ENCODE peak calls at places on chromosomes 13 and 19, in four cellular contexts. One of them, this sample, is unnamed.

GRCh38 chr19:11421607-11422098 is 2.5 kb upstream of the RGL3 start:
- DNase-seq in esophagus squamous epithelium: no peak
- DNase-seq in CD8-positive, alpha-beta T cell: no peak
- DNase-seq in GM23338: peak; percentile 94
- DNase-seq in this sample: peak; percentile 98

GRCh38 chr19:38374332-38375097 is at the start of gene PSMD8:
- DNase-seq in CD8-positive, alpha-beta T cell: peak; percentile 98
- DNase-seq in esophagus squamous epithelium: peak; percentile 97
- DNase-seq in GM23338: peak; percentile 100
- DNase-seq in this sample: peak; percentile 99

GRCh38 chr13:50999641-51000040 is 90.0 kb downstream of the RNASEH2B start:
- DNase-seq in esophagus squamous epithelium: no peak
- DNase-seq in CD8-positive, alpha-beta T cell: no peak
- DNase-seq in GM23338: no peak
- DNase-seq in this sample: no peak

GRCh38 chr13:98752111-98752941 is at the start of gene SLC15A1:
- DNase-seq in CD8-positive, alpha-beta T cell: no peak
- DNase-seq in GM23338: peak; percentile 66
- DNase-seq in esophagus squamous epithelium: no peak
- DNase-seq in this sample: peak; percentile 78

GRCh38 chr19:5154129-5154798 is 185.4 kb downstream of the KDM4B start:
- DNase-seq in CD8-positive, alpha-beta T cell: no peak
- DNase-seq in esophagus squamous epithelium: no peak
- DNase-seq in GM23338: peak; percentile 81
- DNase-seq in this sample: peak; percentile 91

GRCh38 chr13:66048888-66049287 is 1181.2 kb downstream of the PCDH9 start:
- DNase-seq in esophagus squamous epithelium: no peak
- DNase-seq in CD8-positive, alpha-beta T cell: no peak
- DNase-seq in GM23338: no peak
- DNase-seq in this sample: no peak

GRCh38 chr19:4868286-4868834 is 893 bp upstream of the PLIN3 start:
- DNase-seq in esophagus squamous epithelium: no peak
- DNase-seq in GM23338: no peak
- DNase-seq in CD8-positive, alpha-beta T cell: no peak
- DNase-seq in this sample: no peak

GRCh38 chr19:35754365-35755139 is 2.3 kb downstream of the HSPB6 start:
- DNase-seq in GM23338: no peak
- DNase-seq in esophagus squamous epithelium: no peak
- DNase-seq in CD8-positive, alpha-beta T cell: no peak
- DNase-seq in this sample: no peak

GRCh38 chr19:47006496-47006895 is 13.1 kb upstream of the NPAS1 start:
- DNase-seq in GM23338: peak; percentile 38
- DNase-seq in esophagus squamous epithelium: no peak
- DNase-seq in CD8-positive, alpha-beta T cell: no peak
- DNase-seq in this sample: peak; percentile 43

GRCh38 chr13:78660130-78660857 is 1.3 kb upstream of the OBI1 start:
- DNase-seq in GM23338: peak; percentile 81
- DNase-seq in CD8-positive, alpha-beta T cell: peak; percentile 52
- DNase-seq in esophagus squamous epithelium: no peak
- DNase-seq in this sample: peak; percentile 68

GRCh38 chr13:73708393-73708985 is 425.7 kb downstream of the KLF12 start:
- DNase-seq in esophagus squamous epithelium: no peak
- DNase-seq in GM23338: peak; percentile 83
- DNase-seq in CD8-positive, alpha-beta T cell: peak; percentile 52
- DNase-seq in this sample: peak; percentile 69

GRCh38 chr19:45340899-45341453 is 426 bp downstream of the KLC3 start:
- DNase-seq in GM23338: peak; percentile 56
- DNase-seq in CD8-positive, alpha-beta T cell: no peak
- DNase-seq in esophagus squamous epithelium: no peak
- DNase-seq in this sample: peak; percentile 81

GRCh38 chr13:42495751-42496150 is 78.2 kb upstream of the TNFSF11 start:
- DNase-seq in CD8-positive, alpha-beta T cell: no peak
- DNase-seq in GM23338: no peak
- DNase-seq in esophagus squamous epithelium: no peak
- DNase-seq in this sample: no peak

GRCh38 chr19:57096640-57097361 is 23.0 kb upstream of the USP29 start:
- DNase-seq in GM23338: no peak
- DNase-seq in esophagus squamous epithelium: no peak
- DNase-seq in CD8-positive, alpha-beta T cell: no peak
- DNase-seq in this sample: no peak

GRCh38 chr19:54188224-54188871 is 1.0 kb downstream of the MBOAT7 start:
- DNase-seq in CD8-positive, alpha-beta T cell: no peak
- DNase-seq in esophagus squamous epithelium: no peak
- DNase-seq in GM23338: peak; percentile 45
- DNase-seq in this sample: peak; percentile 62
- H3K4me3 ChIP-seq in CD8-positive, alpha-beta T cell: no peak overlapping the region
- H3K4me3 ChIP-seq in esophagus squamous epithelium: peak overlapping the region; percentile 75
- H3K4me3 ChIP-seq in GM23338: peak overlapping the region; percentile 56
- H3K4me3 ChIP-seq in this sample: peak overlapping the region; percentile 87

DNA sequence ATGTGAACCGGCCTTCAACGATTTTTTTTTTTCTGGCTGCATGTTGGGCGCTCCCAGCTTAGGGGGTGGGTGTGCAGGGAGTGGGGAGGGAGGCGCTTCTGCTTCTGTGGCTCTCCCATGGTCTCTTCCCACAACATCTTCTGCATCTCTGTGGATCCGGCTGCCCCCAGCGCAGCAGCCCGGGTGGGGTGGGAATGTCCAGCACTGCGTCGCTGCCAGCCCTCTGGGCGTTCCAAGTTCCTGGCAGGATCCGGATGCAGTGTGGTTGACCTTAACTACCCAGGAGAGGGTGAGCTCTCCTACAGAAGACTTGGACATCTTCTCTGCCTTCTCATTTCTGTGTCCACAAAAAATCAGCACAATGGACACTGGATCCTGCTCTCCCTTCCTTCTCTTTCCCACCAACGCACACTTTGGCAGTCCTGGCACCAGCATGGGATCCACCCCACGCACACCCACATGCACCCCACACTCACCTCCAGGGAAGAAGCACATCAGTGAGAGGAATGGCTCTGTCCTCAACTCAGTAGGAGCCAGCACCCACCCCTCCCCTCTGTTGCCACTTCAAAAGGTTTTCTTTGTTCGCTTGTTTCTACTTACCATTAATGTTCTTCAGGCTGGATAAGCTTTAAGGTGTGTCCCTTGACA is 177.3 kb downstream of the COL4A1 start:
- DNase-seq in esophagus squamous epithelium: no peak
- DNase-seq in CD8-positive, alpha-beta T cell: no peak
- DNase-seq in GM23338: no peak
- DNase-seq in this sample: no peak
- H3K4me1 ChIP-seq in esophagus squamous epithelium: peaks cover 29% of the 10 kb centered on the region
- H3K4me1 ChIP-seq in CD8-positive, alpha-beta T cell: no peaks in the 10 kb centered on the region
- H3K4me1 ChIP-seq in GM23338: peaks cover 23% of the 10 kb centered on the region
- H3K4me1 ChIP-seq in this sample: peaks cover 7% of the 10 kb centered on the region

GRCh38 chr19:41551212-41551610 is 24.8 kb upstream of the CEACAM21 start:
- DNase-seq in GM23338: no peak
- DNase-seq in CD8-positive, alpha-beta T cell: no peak
- DNase-seq in esophagus squamous epithelium: no peak
- DNase-seq in this sample: no peak

GRCh38 chr19:41553804-41554203 is 22.2 kb upstream of the CEACAM21 start:
- DNase-seq in CD8-positive, alpha-beta T cell: no peak
- DNase-seq in GM23338: no peak
- DNase-seq in esophagus squamous epithelium: no peak
- DNase-seq in this sample: no peak

GRCh38 chr19:41554902-41555301 is 21.1 kb upstream of the CEACAM21 start:
- DNase-seq in esophagus squamous epithelium: no peak
- DNase-seq in GM23338: no peak
- DNase-seq in CD8-positive, alpha-beta T cell: no peak
- DNase-seq in this sample: no peak

GRCh38 chr19:41551711-41552110 is 24.3 kb upstream of the CEACAM21 start:
- DNase-seq in GM23338: no peak
- DNase-seq in esophagus squamous epithelium: no peak
- DNase-seq in CD8-positive, alpha-beta T cell: no peak
- DNase-seq in this sample: no peak

GRCh38 chr19:41552558-41552957 is 23.4 kb upstream of the CEACAM21 start:
- DNase-seq in esophagus squamous epithelium: no peak
- DNase-seq in CD8-positive, alpha-beta T cell: no peak
- DNase-seq in GM23338: no peak
- DNase-seq in this sample: no peak
- H3K4me3 ChIP-seq in esophagus squamous epithelium: no peak overlapping the region
- H3K4me3 ChIP-seq in CD8-positive, alpha-beta T cell: peak overlapping the region; percentile 67
- H3K4me3 ChIP-seq in GM23338: no peak overlapping the region
- H3K4me3 ChIP-seq in this sample: no peak overlapping the region

DNA sequence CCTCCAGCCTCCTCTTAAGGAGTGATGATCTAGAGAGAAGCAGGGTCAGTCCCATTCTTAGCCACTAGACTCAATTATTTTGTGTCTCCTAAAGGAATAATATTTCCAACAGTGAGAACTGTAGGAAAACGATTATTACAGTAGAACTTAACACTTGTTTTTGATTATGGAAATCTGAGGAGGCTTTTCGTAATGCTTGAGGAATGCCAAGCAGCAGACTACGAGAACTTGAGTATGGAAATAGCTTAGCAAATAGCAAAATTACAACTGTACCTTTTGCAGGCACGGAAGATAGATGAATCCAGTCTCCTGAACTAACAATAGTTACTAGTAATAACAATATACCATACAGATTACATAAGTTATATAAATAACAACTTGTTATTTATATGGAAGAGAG is 12.2 kb downstream of the BRD4 start:
- DNase-seq in esophagus squamous epithelium: no peak
- DNase-seq in CD8-positive, alpha-beta T cell: no peak
- DNase-seq in GM23338: no peak
- DNase-seq in this sample: no peak
- H3K4me1 ChIP-seq in esophagus squamous epithelium: peaks cover 99% of the 10 kb centered on the region
- H3K4me1 ChIP-seq in CD8-positive, alpha-beta T cell: peaks cover 90% of the 10 kb centered on the region
- H3K4me1 ChIP-seq in GM23338: peaks cover 31% of the 10 kb centered on the region
- H3K4me1 ChIP-seq in this sample: peaks cover 14% of the 10 kb centered on the region

DNA sequence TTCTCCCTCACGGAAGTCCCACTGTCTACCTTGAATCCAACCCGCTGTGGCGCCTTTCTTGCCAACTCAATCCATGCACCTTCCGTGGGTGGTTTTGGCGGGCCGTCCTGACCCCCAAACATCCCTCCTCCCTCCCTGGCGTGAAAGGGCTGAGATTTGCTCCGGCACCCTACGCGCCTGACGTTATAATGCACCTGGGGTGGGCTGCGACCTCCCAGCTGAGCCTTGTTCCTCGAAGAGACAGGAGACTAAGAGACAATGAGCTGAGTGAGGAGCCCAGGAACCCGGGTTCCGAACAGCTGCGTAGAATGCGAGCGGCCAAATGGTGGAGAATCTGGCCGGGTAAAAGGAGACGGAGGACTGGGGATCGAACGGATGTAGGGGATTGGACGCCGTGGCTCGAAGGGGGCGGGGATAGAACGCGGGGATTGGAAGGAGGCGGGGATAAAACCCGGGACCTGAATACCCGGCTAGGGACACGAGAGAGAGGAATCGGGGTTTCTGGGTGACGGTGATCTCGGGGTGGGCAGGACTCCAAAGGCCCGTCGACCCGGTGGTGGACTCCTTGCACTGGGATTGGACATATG is at the start of gene CPT1C:
- DNase-seq in esophagus squamous epithelium: no peak
- DNase-seq in CD8-positive, alpha-beta T cell: peak; percentile 69
- DNase-seq in GM23338: peak; percentile 97
- DNase-seq in this sample: peak; percentile 96
- H3K4me3 ChIP-seq in esophagus squamous epithelium: peak within 1 kb of the TSS; percentile 51
- H3K4me3 ChIP-seq in CD8-positive, alpha-beta T cell: peak within 1 kb of the TSS; percentile 38
- H3K4me3 ChIP-seq in GM23338: peak within 1 kb of the TSS; percentile 97
- H3K4me3 ChIP-seq in this sample: peak within 1 kb of the TSS; percentile 82

DNA sequence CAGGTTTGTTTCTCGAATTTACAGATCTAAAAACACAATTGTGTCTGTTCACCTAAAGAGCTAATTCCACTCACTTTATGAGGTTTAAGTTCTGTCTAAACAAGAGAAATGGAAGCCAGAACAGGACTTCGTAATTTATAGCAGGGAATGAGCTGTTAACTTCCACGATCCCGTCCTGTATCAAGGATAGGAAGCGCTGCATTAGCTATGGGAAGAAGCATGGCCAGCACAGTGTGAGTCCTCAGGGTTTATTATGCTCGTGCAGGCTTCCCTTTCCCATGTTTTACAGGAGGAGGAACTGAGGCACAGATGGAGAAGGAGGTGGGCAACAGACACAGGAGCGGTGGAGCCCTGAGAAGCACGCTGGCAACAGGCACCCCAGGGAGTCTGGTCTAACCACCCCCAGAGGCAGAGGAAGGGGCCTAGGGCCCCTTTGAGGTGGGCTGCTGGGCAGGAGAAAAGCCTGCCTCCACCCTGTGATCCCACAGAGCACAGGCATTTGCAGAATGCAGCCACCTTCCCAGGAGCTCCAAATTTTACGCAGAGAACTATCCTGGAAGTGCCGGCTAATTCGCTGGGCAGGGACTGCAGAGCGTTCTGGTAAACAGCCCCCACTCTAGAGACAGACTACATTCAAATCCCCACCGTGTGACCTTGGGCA is 30.6 kb downstream of the RAB20 start:
- DNase-seq in esophagus squamous epithelium: no peak
- DNase-seq in GM23338: no peak
- DNase-seq in CD8-positive, alpha-beta T cell: no peak
- DNase-seq in this sample: no peak
- H3K4me1 ChIP-seq in esophagus squamous epithelium: peaks cover 18% of the 10 kb centered on the region
- H3K4me1 ChIP-seq in GM23338: peaks cover 30% of the 10 kb centered on the region
- H3K4me1 ChIP-seq in CD8-positive, alpha-beta T cell: peaks cover 2% of the 10 kb centered on the region
- H3K4me1 ChIP-seq in this sample: no peaks in the 10 kb centered on the region

DNA sequence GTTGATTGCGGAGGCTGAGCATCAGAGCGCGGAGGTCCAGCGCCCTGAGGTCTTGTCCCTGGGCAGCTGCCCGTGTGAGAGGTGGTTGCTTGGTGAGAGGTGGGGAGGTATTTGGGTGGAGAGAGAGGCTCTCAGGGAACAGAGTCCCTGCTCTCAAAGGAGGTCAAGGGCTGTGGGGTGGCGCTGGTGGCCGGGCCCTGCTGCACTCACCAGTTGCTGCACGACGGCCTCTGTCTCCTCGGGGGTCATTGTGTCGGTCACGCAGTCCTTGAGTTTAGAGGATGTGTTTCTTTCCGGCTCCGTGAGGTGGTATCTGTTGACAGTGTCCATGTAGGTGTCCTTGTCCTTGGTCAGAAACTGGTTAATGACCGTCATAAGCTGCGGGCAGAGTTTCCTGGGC is 95.5 kb downstream of the WTIP start:
- DNase-seq in GM23338: peak; percentile 36
- DNase-seq in CD8-positive, alpha-beta T cell: no peak
- DNase-seq in esophagus squamous epithelium: no peak
- DNase-seq in this sample: no peak
- H3K4me3 ChIP-seq in GM23338: peak overlapping the region; percentile 77
- H3K4me3 ChIP-seq in CD8-positive, alpha-beta T cell: no peak overlapping the region
- H3K4me3 ChIP-seq in esophagus squamous epithelium: no peak overlapping the region
- H3K4me3 ChIP-seq in this sample: no peak overlapping the region

GRCh38 chr19:33039815-33040214 is 24.9 kb downstream of the RHPN2 start:
- DNase-seq in GM23338: no peak
- DNase-seq in CD8-positive, alpha-beta T cell: no peak
- DNase-seq in esophagus squamous epithelium: no peak
- DNase-seq in this sample: no peak
- H3K4me1 ChIP-seq in GM23338: no peaks in the 10 kb centered on the region
- H3K4me1 ChIP-seq in CD8-positive, alpha-beta T cell: no peaks in the 10 kb centered on the region
- H3K4me1 ChIP-seq in esophagus squamous epithelium: no peaks in the 10 kb centered on the region
- H3K4me1 ChIP-seq in this sample: no peaks in the 10 kb centered on the region

This sample was measured in endodermal cell.